ENCODE peak calls at places on chromosomes 5 and 9, in four cellular contexts. T is body of pancreas, I is GM12878, E is GM12891. V is an unnamed sample.

GRCh38 chr5:98631311-98632054 is 142.0 kb upstream of the RGMB start:
- DNase-seq in T (no peak), I (no peak), E (no peak), V (no peak)

GRCh38 chr9:115226152-115226551 is 108.2 kb upstream of the TNC start:
- DNase-seq in T (no peak), I (no peak), E (no peak), V (no peak)

GRCh38 chr9:74630228-74630627 is 133.1 kb downstream of the RORB start:
- DNase-seq in T (no peak), I (no peak), E (no peak), V (no peak)

GRCh38 chr9:95753762-95754465 is 121.6 kb upstream of the ERCC6L2 start:
- DNase-seq in T (peak; percentile 18), I (no peak), E (no peak), V (no peak)

GRCh38 chr5:170513856-170514255 is 10.0 kb downstream of the KCNIP1 start:
- DNase-seq in T (no peak), I (no peak), E (no peak), V (no peak)

GRCh38 chr5:34648522-34649158 is 7.5 kb upstream of the RAI14 start:
- DNase-seq in T (no peak), I (no peak), E (no peak), V (no peak)

GRCh38 chr5:168851902-168852321 is 272.7 kb upstream of the PANK3 start:
- DNase-seq in T (no peak), I (no peak), E (no peak), V (peak; percentile 89)

GRCh38 chr9:69093471-69094103 is 58.0 kb downstream of the FXN start:
- DNase-seq in T (peak; percentile 57), I (no peak), E (no peak), V (no peak)

GRCh38 chr9:86187121-86187520 is 72.3 kb downstream of the C9orf153 start:
- DNase-seq in T (no peak), I (no peak), E (no peak), V (peak; percentile 39)

GRCh38 chr9:94553029-94553938 is 1.6 kb upstream of the PCAT7 start:
- DNase-seq in T (peak; percentile 27), I (no peak), E (no peak), V (no peak)
- TF ChIP-seq POLR2A in T (no peak), I (no peak), E (no peak), V (no peak)

GRCh38 chr9:80078826-80079225 is 507.1 kb downstream of the TLE4 start:
- DNase-seq in T (no peak), I (no peak), E (no peak), V (no peak)
- TF ChIP-seq POLR2A in T (no peak), I (no peak), E (no peak), V (no peak)

GRCh38 chr9:133507246-133507965 is 17.4 kb downstream of the MYMK start:
- DNase-seq in T (no peak), I (no peak), E (no peak), V (no peak)

GRCh38 chr9:133511607-133512006 is 13.2 kb downstream of the MYMK start:
- DNase-seq in T (no peak), I (no peak), E (no peak), V (no peak)

GRCh38 chr9:133508046-133508445 is 16.7 kb downstream of the MYMK start:
- DNase-seq in T (no peak), I (no peak), E (no peak), V (no peak)

GRCh38 chr9:133510926-133511505 is 13.7 kb downstream of the MYMK start:
- DNase-seq in T (no peak), I (no peak), E (no peak), V (no peak)

DNA sequence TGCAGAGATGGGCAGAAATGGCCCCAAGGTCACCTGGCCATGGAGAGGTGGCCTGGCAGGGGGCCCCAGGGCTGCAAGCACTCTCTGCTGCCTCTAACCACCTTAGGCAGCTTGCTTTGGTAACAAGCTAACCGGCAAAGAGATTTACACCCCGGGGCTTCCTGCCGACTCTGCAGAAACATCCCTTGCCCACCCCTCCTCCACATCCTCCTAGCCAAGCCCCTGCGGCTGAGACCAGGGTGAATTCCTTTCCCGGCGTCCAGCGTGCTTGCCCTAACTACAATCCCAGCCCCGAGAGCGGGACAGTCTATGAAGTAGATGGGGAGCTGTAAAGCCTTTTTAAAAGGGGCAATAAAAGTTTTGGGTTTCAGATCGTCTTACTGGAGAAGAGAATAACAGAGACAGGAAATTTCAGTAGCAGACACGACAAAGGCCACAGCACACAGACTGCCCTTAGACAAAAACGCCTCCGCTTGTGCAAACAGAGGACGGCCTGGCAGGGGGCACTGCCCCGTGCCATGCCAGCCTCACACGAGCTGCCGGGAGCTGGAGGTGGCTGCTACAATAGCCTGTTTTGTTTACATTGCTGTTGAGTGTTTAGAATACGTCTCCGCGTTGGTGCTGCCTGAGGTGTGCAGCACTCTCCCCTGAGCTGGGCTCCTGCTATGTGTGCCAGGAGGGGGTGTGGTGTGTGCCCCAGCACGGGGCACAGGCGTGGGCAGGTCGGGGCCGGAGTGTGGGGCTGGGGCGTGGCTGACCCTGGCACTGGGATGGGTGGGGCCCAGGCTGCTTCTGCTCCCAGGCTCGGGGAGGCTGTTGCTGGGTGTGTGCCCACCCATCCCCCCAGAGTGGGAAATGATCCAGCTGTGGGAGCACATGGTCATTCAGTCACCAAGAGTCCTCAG is 15.3 kb downstream of the MYMK start:
- DNase-seq in T (peak; percentile 67), I (no peak), E (no peak), V (no peak)
- TF ChIP-seq POLR2A in T (no peak), I (no peak), E (no peak), V (no peak)

GRCh38 chr9:124779368-124780059 is 2.6 kb downstream of the OLFML2A start:
- DNase-seq in T (no peak), I (no peak), E (no peak), V (no peak)

GRCh38 chr9:124778575-124779367 is 1.8 kb downstream of the OLFML2A start:
- DNase-seq in T (no peak), I (no peak), E (no peak), V (no peak)

GRCh38 chr9:124774131-124774978 is 2.6 kb upstream of the OLFML2A start:
- DNase-seq in T (peak; percentile 86), I (peak; percentile 50), E (peak; percentile 70), V (peak; percentile 87)

GRCh38 chr9:124776613-124776951 is 351 bp upstream of the OLFML2A start:
- DNase-seq in T (no peak), I (no peak), E (no peak), V (no peak)

GRCh38 chr9:124776952-124777645 is at the start of gene OLFML2A:
- DNase-seq in T (no peak), I (no peak), E (peak; percentile 49), V (peak; percentile 43)
- TF ChIP-seq POLR2A in T (no peak), I (no peak), E (no peak), V (no peak)

DNA sequence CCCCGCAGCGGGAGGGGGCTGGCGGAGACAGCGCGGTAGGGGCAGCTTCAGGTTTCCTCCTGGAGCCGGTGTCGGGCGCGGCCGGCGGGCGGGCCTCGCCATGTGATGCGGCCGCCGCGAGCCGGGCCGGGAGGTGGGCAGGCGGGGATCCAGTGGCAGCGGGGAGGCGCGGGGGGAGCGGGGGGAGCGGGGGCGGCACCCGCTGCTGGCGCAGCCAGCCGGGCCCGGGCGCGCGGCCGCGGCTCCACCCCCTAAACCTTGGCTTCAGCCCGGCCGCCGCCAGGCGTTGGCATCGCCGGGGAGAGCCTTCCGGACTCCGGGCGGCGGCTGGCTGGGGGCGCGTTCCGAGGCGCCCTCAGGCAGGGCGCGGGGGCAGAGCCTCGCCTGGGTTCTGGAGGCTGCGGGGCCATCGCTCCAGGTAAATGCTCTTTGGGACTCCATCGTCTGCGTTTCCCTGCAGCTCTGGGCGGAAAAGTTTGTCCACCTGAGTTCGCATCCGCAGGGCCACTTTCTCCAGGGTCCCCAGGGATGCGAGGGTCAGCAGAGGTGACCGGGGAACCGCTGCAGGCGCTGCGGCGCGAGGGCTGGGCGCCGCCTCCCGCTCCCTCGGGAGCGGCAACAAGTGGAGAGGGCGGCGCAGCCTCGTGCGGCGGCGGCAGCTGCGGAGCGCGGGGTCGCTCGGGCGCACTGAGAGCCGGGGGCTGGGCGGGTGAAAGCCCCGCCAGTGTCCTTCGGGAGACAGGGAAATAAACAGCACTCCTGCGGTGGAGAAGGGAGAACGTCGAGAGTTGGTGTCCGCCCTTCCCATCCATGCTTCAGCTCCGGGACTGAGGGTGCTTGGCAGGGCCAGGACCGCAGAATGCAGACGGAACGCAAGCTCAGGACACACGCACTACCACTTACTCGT is at the start of gene ARHGEF28:
- DNase-seq in T (peak; percentile 83), I (no peak), E (peak; percentile 41), V (peak; percentile 50)
- TF ChIP-seq POLR2A in T (peak; percentile 73), I (no peak), E (no peak), V (no peak)

GRCh38 chr5:115298811-115299210 is 2.4 kb upstream of the CCDC112 start:
- DNase-seq in T (no peak), I (no peak), E (no peak), V (peak; percentile 3)

GRCh38 chr5:115297043-115297442 is 589 bp upstream of the CCDC112 start:
- DNase-seq in T (peak; percentile 17), I (no peak), E (no peak), V (peak; percentile 25)

GRCh38 chr5:115295775-115296129 is 702 bp downstream of the CCDC112 start:
- DNase-seq in T (no peak), I (no peak), E (no peak), V (no peak)

GRCh38 chr5:115291397-115291796 is 5.1 kb downstream of the CCDC112 start:
- DNase-seq in T (no peak), I (no peak), E (no peak), V (no peak)

DNA sequence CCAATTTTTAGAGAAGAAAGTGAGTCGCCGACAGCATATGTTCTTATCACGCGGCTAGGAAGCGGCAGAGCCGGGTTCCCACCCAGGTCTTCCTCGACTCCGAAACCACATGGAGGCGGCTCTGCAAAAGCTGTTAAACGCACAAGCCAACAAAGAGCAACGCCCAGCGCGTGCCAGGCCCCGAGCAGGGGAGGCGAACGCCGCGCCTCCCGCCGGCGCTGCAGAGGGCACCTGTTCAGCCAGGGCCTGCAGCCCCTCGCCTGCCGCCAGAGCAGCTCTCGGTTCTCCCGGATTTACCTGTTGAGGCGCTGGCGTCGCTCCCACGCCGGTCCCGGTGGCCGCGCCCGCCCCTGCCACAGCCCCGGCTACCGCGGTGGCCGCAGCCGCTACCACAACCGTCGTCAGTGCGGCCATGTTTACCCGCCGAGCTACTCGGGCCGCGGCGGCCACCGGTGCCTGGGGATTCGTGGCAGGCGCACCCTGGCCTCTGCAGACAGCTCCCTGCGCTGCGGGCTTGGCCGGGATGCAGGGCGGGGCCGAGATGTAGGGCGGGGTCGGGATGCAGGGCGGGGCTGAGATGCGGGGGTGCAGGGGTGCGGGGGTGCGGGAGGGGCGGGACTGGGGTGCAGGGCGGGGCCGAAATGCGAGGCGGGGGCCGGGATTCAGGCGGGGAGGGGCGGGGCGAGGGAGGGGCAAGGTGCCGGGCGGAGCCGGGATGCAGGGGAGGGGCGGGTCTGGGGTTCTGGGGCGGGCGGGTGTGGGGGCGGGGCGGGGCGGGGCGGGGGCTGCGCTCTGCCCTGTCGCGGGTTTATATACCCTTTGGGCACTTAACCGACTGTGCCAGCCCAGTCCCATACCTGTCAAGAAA is at the start of gene CCDC112:
- DNase-seq in T (peak; percentile 88), I (peak; percentile 11), E (peak; percentile 75), V (peak; percentile 86)
- TF ChIP-seq POLR2A in T (peak; percentile 85), I (peak; percentile 64), E (no peak), V (peak; percentile 72)